ENCODE peak calls at places on chromosomes 3 and 15, in five cellular contexts. One of them, this sample, is unnamed.

GRCh38 chr3:36937492-36937891 is 7.4 kb downstream of the TRANK1 start:
- DNase-seq in PC-3: peak
- DNase-seq in cardiac fibroblast: no peak
- DNase-seq in mesothelial cell of epicardium: no peak
- DNase-seq in H9: no peak
- DNase-seq in this sample: no peak

GRCh38 chr15:40247406-40247971 is 8.6 kb downstream of the PAK6 start:
- DNase-seq in PC-3: no peak
- DNase-seq in mesothelial cell of epicardium: no peak
- DNase-seq in cardiac fibroblast: no peak
- DNase-seq in H9: no peak
- DNase-seq in this sample: no peak

GRCh38 chr15:50249704-50250103 is 15.8 kb downstream of the HDC start:
- DNase-seq in PC-3: no peak
- DNase-seq in H9: no peak
- DNase-seq in cardiac fibroblast: no peak
- DNase-seq in mesothelial cell of epicardium: no peak
- DNase-seq in this sample: no peak

GRCh38 chr3:23580337-23580736 is 225.4 kb upstream of the UBE2E1 start:
- DNase-seq in mesothelial cell of epicardium: no peak
- DNase-seq in H9: no peak
- DNase-seq in cardiac fibroblast: peak
- DNase-seq in PC-3: peak
- DNase-seq in this sample: no peak

GRCh38 chr15:63379492-63380150 is 2.0 kb downstream of the CA12 start:
- DNase-seq in H9: no peak
- DNase-seq in PC-3: no peak
- DNase-seq in cardiac fibroblast: no peak
- DNase-seq in mesothelial cell of epicardium: no peak
- DNase-seq in this sample: no peak

GRCh38 chr3:12328132-12328915 is 39.5 kb downstream of the PPARG start:
- DNase-seq in mesothelial cell of epicardium: no peak
- DNase-seq in PC-3: no peak
- DNase-seq in H9: no peak
- DNase-seq in cardiac fibroblast: no peak
- DNase-seq in this sample: no peak

GRCh38 chr3:8443829-8444791 is 57.5 kb upstream of the LMCD1 start:
- DNase-seq in PC-3: peak
- DNase-seq in cardiac fibroblast: peak
- DNase-seq in H9: peak
- DNase-seq in mesothelial cell of epicardium: peak
- DNase-seq in this sample: peak

GRCh38 chr3:1252061-1252430 is 159.2 kb downstream of the CNTN6 start:
- DNase-seq in cardiac fibroblast: no peak
- DNase-seq in mesothelial cell of epicardium: no peak
- DNase-seq in PC-3: no peak
- DNase-seq in H9: no peak
- DNase-seq in this sample: no peak

GRCh38 chr3:79056498-79056897 is 711.3 kb downstream of the ROBO1 start:
- DNase-seq in H9: no peak
- DNase-seq in mesothelial cell of epicardium: no peak
- DNase-seq in cardiac fibroblast: no peak
- DNase-seq in PC-3: no peak
- DNase-seq in this sample: no peak

GRCh38 chr3:38018296-38019266 is 10.9 kb downstream of the PLCD1 start:
- DNase-seq in cardiac fibroblast: no peak
- DNase-seq in mesothelial cell of epicardium: no peak
- DNase-seq in PC-3: no peak
- DNase-seq in H9: no peak
- DNase-seq in this sample: no peak

GRCh38 chr3:29286841-29287240 is 6.0 kb downstream of the RBMS3 start:
- DNase-seq in mesothelial cell of epicardium: no peak
- DNase-seq in cardiac fibroblast: peak
- DNase-seq in PC-3: no peak
- DNase-seq in H9: no peak
- DNase-seq in this sample: no peak

GRCh38 chr3:192130534-192131132 is 596.7 kb downstream of the FGF12 start:
- DNase-seq in PC-3: peak
- DNase-seq in cardiac fibroblast: peak
- DNase-seq in H9: peak
- DNase-seq in mesothelial cell of epicardium: no peak
- DNase-seq in this sample: peak

GRCh38 chr15:52481915-52482314 is 46.8 kb downstream of the MYO5A start:
- DNase-seq in H9: no peak
- DNase-seq in PC-3: peak
- DNase-seq in cardiac fibroblast: peak
- DNase-seq in mesothelial cell of epicardium: no peak
- DNase-seq in this sample: no peak

GRCh38 chr3:77186728-77187127 is 146.8 kb downstream of the ROBO2 start:
- DNase-seq in H9: no peak
- DNase-seq in cardiac fibroblast: peak
- DNase-seq in PC-3: peak
- DNase-seq in mesothelial cell of epicardium: no peak
- DNase-seq in this sample: no peak

GRCh38 chr3:184368116-184368803 is 6.8 kb downstream of the POLR2H start:
- DNase-seq in H9: no peak
- DNase-seq in PC-3: no peak
- DNase-seq in cardiac fibroblast: no peak
- DNase-seq in mesothelial cell of epicardium: no peak
- DNase-seq in this sample: no peak

GRCh38 chr3:69086133-69086722 is 1.5 kb downstream of the ARL6IP5 start:
- DNase-seq in H9: no peak
- DNase-seq in PC-3: peak
- DNase-seq in mesothelial cell of epicardium: peak
- DNase-seq in cardiac fibroblast: peak
- DNase-seq in this sample: no peak

GRCh38 chr3:172125963-172126403 is 86.6 kb downstream of the FNDC3B start:
- DNase-seq in mesothelial cell of epicardium: no peak
- DNase-seq in H9: no peak
- DNase-seq in cardiac fibroblast: peak
- DNase-seq in PC-3: peak
- DNase-seq in this sample: no peak

GRCh38 chr3:100706365-100706764 is 2.9 kb upstream of the TFG start:
- DNase-seq in PC-3: peak
- DNase-seq in mesothelial cell of epicardium: no peak
- DNase-seq in cardiac fibroblast: peak
- DNase-seq in H9: no peak
- DNase-seq in this sample: no peak

GRCh38 chr3:120344349-120344748 is 4.8 kb downstream of the LRRC58 start:
- DNase-seq in H9: no peak
- DNase-seq in cardiac fibroblast: peak
- DNase-seq in PC-3: peak
- DNase-seq in mesothelial cell of epicardium: no peak
- DNase-seq in this sample: no peak

GRCh38 chr3:127448671-127449070 is 141.9 kb downstream of the TPRA1 start:
- DNase-seq in H9: peak
- DNase-seq in cardiac fibroblast: no peak
- DNase-seq in mesothelial cell of epicardium: peak
- DNase-seq in PC-3: no peak
- DNase-seq in this sample: no peak

GRCh38 chr3:180546863-180547262 is 55.1 kb upstream of the TTC14 start:
- DNase-seq in H9: no peak
- DNase-seq in mesothelial cell of epicardium: no peak
- DNase-seq in PC-3: no peak
- DNase-seq in cardiac fibroblast: no peak
- DNase-seq in this sample: no peak

GRCh38 chr3:13389378-13389777 is 30.7 kb downstream of the NUP210 start:
- DNase-seq in cardiac fibroblast: no peak
- DNase-seq in H9: peak
- DNase-seq in mesothelial cell of epicardium: no peak
- DNase-seq in PC-3: no peak
- DNase-seq in this sample: no peak

GRCh38 chr3:152269423-152270144 is 855 bp downstream of the MBNL1 start:
- DNase-seq in cardiac fibroblast: peak
- DNase-seq in PC-3: peak
- DNase-seq in mesothelial cell of epicardium: no peak
- DNase-seq in H9: peak
- DNase-seq in this sample: no peak

GRCh38 chr3:84772841-84773240 is 185.9 kb upstream of the CADM2 start:
- DNase-seq in cardiac fibroblast: no peak
- DNase-seq in PC-3: peak
- DNase-seq in H9: no peak
- DNase-seq in mesothelial cell of epicardium: no peak
- DNase-seq in this sample: no peak
- TF ChIP-seq CTCF in cardiac fibroblast: no peak
- TF ChIP-seq CTCF in PC-3: peak
- TF ChIP-seq CTCF in H9: peak
- TF ChIP-seq CTCF in mesothelial cell of epicardium: no peak
- TF ChIP-seq CTCF in this sample: peak

GRCh38 chr15:34360298-34360697 is 6.7 kb downstream of the LPCAT4 start:
- DNase-seq in H9: no peak
- DNase-seq in PC-3: peak
- DNase-seq in cardiac fibroblast: no peak
- DNase-seq in mesothelial cell of epicardium: no peak
- DNase-seq in this sample: no peak
- TF ChIP-seq CTCF in H9: no peak
- TF ChIP-seq CTCF in PC-3: peak
- TF ChIP-seq CTCF in cardiac fibroblast: no peak
- TF ChIP-seq CTCF in mesothelial cell of epicardium: no peak
- TF ChIP-seq CTCF in this sample: no peak

GRCh38 chr3:64575211-64575844 is 112.5 kb downstream of the ADAMTS9 start:
- DNase-seq in mesothelial cell of epicardium: no peak
- DNase-seq in PC-3: peak
- DNase-seq in H9: peak
- DNase-seq in cardiac fibroblast: peak
- DNase-seq in this sample: peak
- TF ChIP-seq CTCF in mesothelial cell of epicardium: peak
- TF ChIP-seq CTCF in PC-3: peak
- TF ChIP-seq CTCF in H9: peak
- TF ChIP-seq CTCF in cardiac fibroblast: peak
- TF ChIP-seq CTCF in this sample: peak

GRCh38 chr15:26115229-26115943 is 252.3 kb upstream of the ATP10A start:
- DNase-seq in mesothelial cell of epicardium: no peak
- DNase-seq in PC-3: no peak
- DNase-seq in cardiac fibroblast: no peak
- DNase-seq in H9: no peak
- DNase-seq in this sample: no peak
- TF ChIP-seq CTCF in mesothelial cell of epicardium: no peak
- TF ChIP-seq CTCF in PC-3: no peak
- TF ChIP-seq CTCF in cardiac fibroblast: no peak
- TF ChIP-seq CTCF in H9: no peak
- TF ChIP-seq CTCF in this sample: no peak

GRCh38 chr3:150725548-150725947 is 21.8 kb upstream of the ERICH6 start:
- DNase-seq in PC-3: peak
- DNase-seq in cardiac fibroblast: no peak
- DNase-seq in mesothelial cell of epicardium: no peak
- DNase-seq in H9: no peak
- DNase-seq in this sample: no peak
- TF ChIP-seq CTCF in PC-3: no peak
- TF ChIP-seq CTCF in cardiac fibroblast: no peak
- TF ChIP-seq CTCF in mesothelial cell of epicardium: no peak
- TF ChIP-seq CTCF in H9: no peak
- TF ChIP-seq CTCF in this sample: no peak

This sample was measured in endothelial cell.